ENCODE peak calls at places on chromosomes 16 and 17, in four cellular contexts. F is activated CD8-positive, alpha-beta T cell treated with anti-CD3 and anti-CD28 coated beads for 36 hours; C is left ventricle myocardium inferior; V is kidney tubule cell. Y is an unnamed sample.

GRCh38 chr17:17691468-17692263 is 10.4 kb downstream of the RAI1 start:
- DNase-seq in F (peak; percentile 47), C (no peak), V (no peak), Y (no peak)

GRCh38 chr16:81821422-81822128 is 42.5 kb downstream of the PLCG2 start:
- DNase-seq in F (no peak), C (no peak), V (peak; percentile 54), Y (no peak)

GRCh38 chr16:49608801-49609200 is 235.2 kb downstream of the C16orf78 start:
- DNase-seq in F (no peak), C (no peak), V (peak; percentile 45), Y (no peak)

GRCh38 chr16:35908152-35908551 is 2448.7 kb downstream of the TP53TG3F start:
- DNase-seq in F (no peak), C (no peak), V (no peak), Y (no peak)

GRCh38 chr16:73049051-73049910 is 1.4 kb upstream of the ZFHX3 start:
- DNase-seq in F (no peak), C (no peak), V (no peak), Y (no peak)

GRCh38 chr17:81389585-81389984 is 5.7 kb upstream of the BAHCC1 start:
- DNase-seq in F (no peak), C (no peak), V (no peak), Y (no peak)

GRCh38 chr17:50745631-50746030 is 21.7 kb downstream of the ANKRD40CL start:
- DNase-seq in F (no peak), C (no peak), V (no peak), Y (no peak)

GRCh38 chr16:6524501-6524900 is 808.1 kb upstream of the RBFOX1 start:
- DNase-seq in F (no peak), C (no peak), V (no peak), Y (no peak)

GRCh38 chr17:46910179-46910927 is 12.6 kb upstream of the GOSR2 start:
- DNase-seq in F (no peak), C (no peak), V (no peak), Y (no peak)

GRCh38 chr17:80023261-80024205 is 12.1 kb downstream of the TBC1D16 start:
- DNase-seq in F (no peak), C (no peak), V (no peak), Y (peak; percentile 49)

GRCh38 chr16:87556941-87557459 is 45.3 kb upstream of the JPH3 start:
- DNase-seq in F (no peak), C (peak; percentile 68), V (no peak), Y (peak; percentile 72)

GRCh38 chr16:9778879-9779278 is 403.3 kb downstream of the GRIN2A start:
- DNase-seq in F (no peak), C (no peak), V (no peak), Y (no peak)

GRCh38 chr17:32277284-32277683 is 11.7 kb downstream of the RHBDL3 start:
- DNase-seq in F (no peak), C (no peak), V (no peak), Y (no peak)

GRCh38 chr17:74222399-74222798 is 9.0 kb downstream of the TTYH2 start:
- DNase-seq in F (no peak), C (no peak), V (no peak), Y (no peak)

GRCh38 chr16:57957396-57958392 is 13.2 kb downstream of the CNGB1 start:
- DNase-seq in F (no peak), C (no peak), V (no peak), Y (no peak)

GRCh38 chr17:10776372-10776771 is 27.5 kb downstream of the TMEM238L start:
- DNase-seq in F (no peak), C (no peak), V (no peak), Y (no peak)

GRCh38 chr17:35801583-35802224 is 6.3 kb upstream of the MMP28 start:
- DNase-seq in F (peak; percentile 25), C (peak; percentile 82), V (no peak), Y (peak; percentile 87)

GRCh38 chr16:16933861-16934260 is 536.9 kb downstream of the XYLT1 start:
- DNase-seq in F (no peak), C (no peak), V (no peak), Y (no peak)

GRCh38 chr16:57608462-57609113 is 19.8 kb upstream of the ADGRG1 start:
- DNase-seq in F (peak; percentile 1), C (no peak), V (no peak), Y (no peak)

GRCh38 chr16:85302018-85302847 is 190.0 kb upstream of the CIBAR2 start:
- DNase-seq in F (no peak), C (no peak), V (peak; percentile 10), Y (no peak)

GRCh38 chr16:22623351-22623781 is 112.7 kb downstream of the NPIPB5 start:
- DNase-seq in F (no peak), C (no peak), V (peak; percentile 61), Y (no peak)

GRCh38 chr16:3575491-3575890 is 1.7 kb downstream of the NLRC3 start:
- DNase-seq in F (peak; percentile 12), C (no peak), V (no peak), Y (no peak)

Y was measured in left ventricle myocardium superior.